ENCODE peak calls at places on chromosomes 3 and 15, in four cellular contexts. M, I, L and V are unnamed samples.

GRCh38 chr3:138862924-138863775 is 28.4 kb upstream of the PIK3CB start:
- DNase-seq in I (no peak), M (peak; percentile 65), L (peak; percentile 29), V (peak; percentile 63)

GRCh38 chr3:97719156-97719821 is 45.3 kb upstream of the ARL6 start:
- DNase-seq in I (peak; percentile 78), L (peak; percentile 72), M (peak; percentile 65), V (peak; percentile 84)

GRCh38 chr3:140180603-140181002 is 245.6 kb downstream of the CLSTN2 start:
- DNase-seq in M (no peak), L (no peak), I (no peak), V (no peak)

GRCh38 chr3:41296556-41296955 is 97.3 kb downstream of the CTNNB1 start:
- DNase-seq in M (no peak), L (no peak), I (no peak), V (no peak)

GRCh38 chr3:31770822-31771326 is 210.2 kb downstream of the OSBPL10 start:
- DNase-seq in I (no peak), M (no peak), L (no peak), V (no peak)

GRCh38 chr15:30933293-30933692 is 29.6 kb downstream of the FAN1 start:
- DNase-seq in I (no peak), M (no peak), L (no peak), V (no peak)

GRCh38 chr3:128254967-128255366 is 101.7 kb downstream of the EEFSEC start:
- DNase-seq in M (no peak), L (no peak), I (no peak), V (no peak)

GRCh38 chr3:42498791-42499477 is 3.5 kb upstream of the VIPR1 start:
- DNase-seq in M (no peak), I (peak; percentile 42), L (no peak), V (no peak)

GRCh38 chr15:88382482-88382983 is 84.7 kb downstream of the MRPL46 start:
- DNase-seq in M (no peak), I (no peak), L (no peak), V (no peak)

GRCh38 chr3:99842826-99843589 is 25.3 kb downstream of the CMSS1 start:
- DNase-seq in M (peak; percentile 74), I (no peak), L (peak; percentile 20), V (peak; percentile 78)

GRCh38 chr3:112126501-112126900 is 6.5 kb downstream of the GCSAM start:
- DNase-seq in I (no peak), M (peak; percentile 54), L (peak; percentile 19), V (no peak)

GRCh38 chr3:126945171-126945721 is 37.7 kb upstream of the PLXNA1 start:
- DNase-seq in I (no peak), L (no peak), M (no peak), V (no peak)

GRCh38 chr3:95926904-95927501 is 887.4 kb upstream of the EPHA6 start:
- DNase-seq in L (no peak), M (no peak), I (no peak), V (peak; percentile 1)

GRCh38 chr3:54882114-54882833 is 45.6 kb downstream of the LRTM1 start:
- DNase-seq in L (no peak), I (no peak), M (peak; percentile 99), V (no peak)

GRCh38 chr3:4885322-4885721 is 93.9 kb upstream of the BHLHE40 start:
- DNase-seq in I (no peak), L (no peak), M (no peak), V (peak; percentile 82)

GRCh38 chr15:31517711-31518110 is 191.1 kb downstream of the KLF13 start:
- DNase-seq in I (no peak), L (no peak), M (no peak), V (no peak)

GRCh38 chr3:189776163-189776824 is 145.1 kb downstream of the TP63 start:
- DNase-seq in I (no peak), M (no peak), L (no peak), V (no peak)

GRCh38 chr3:39148116-39149058 is 5.0 kb downstream of the CSRNP1 start:
- DNase-seq in L (no peak), M (peak; percentile 53), I (no peak), V (peak; percentile 54)

GRCh38 chr3:122941233-122942206 is 86.0 kb downstream of the SEMA5B start:
- DNase-seq in M (peak; percentile 12), L (no peak), I (no peak), V (no peak)

GRCh38 chr3:129664040-129664646 is 57.7 kb upstream of the PLXND1 start:
- DNase-seq in I (no peak), L (no peak), M (peak; percentile 51), V (no peak)

GRCh38 chr3:189563841-189564563 is 67.2 kb upstream of the TP63 start:
- DNase-seq in M (peak; percentile 90), I (no peak), L (no peak), V (peak; percentile 84)